ENCODE peak calls at places on chromosome 21, in six cellular contexts. P is activated naive CD8-positive, alpha-beta T cell treated with anti-CD3 and anti-CD28 coated beads, Interleukin-2, amount 50 U/mL, for 24 hours; V is cardiac fibroblast; U is NCI-H1930; L is left lung; N is activated CD4-positive, CD25-positive, alpha-beta regulatory T cell. M is an unnamed sample.
A peak's percentile ranks its signal among the peaks of the same experiment; 100 is the strongest.

GRCh38 chr21:15065381-15066230 is 806 bp upstream of the NRIP1 start:
- DNase-seq in P (peak; percentile 73), V (peak; percentile 89), U (peak; percentile 29), L (peak; percentile 86), N (peak; percentile 55), M (peak; percentile 88)

GRCh38 chr21:28253378-28253777 is 739.3 kb downstream of the LTN1 start:
- DNase-seq in P (no peak), V (peak; percentile 60), U (no peak), L (no peak), N (no peak), M (no peak)

GRCh38 chr21:36966846-36967657 is 583 bp upstream of the HLCS start:
- DNase-seq in P (no peak), V (peak; percentile 25), U (no peak), L (no peak), N (no peak), M (no peak)

GRCh38 chr21:25636727-25637126 is 2.3 kb upstream of the JAM2 start:
- DNase-seq in P (no peak), V (no peak), U (no peak), L (no peak), N (no peak), M (no peak)

GRCh38 chr21:25871566-25871965 is 136.8 kb downstream of the GABPA start:
- DNase-seq in P (no peak), V (no peak), U (peak; percentile 14), L (no peak), N (no peak), M (no peak)

GRCh38 chr21:41641510-41641815 is 125.4 kb downstream of the RIPK4 start:
- DNase-seq in P (no peak), V (no peak), U (no peak), L (no peak), N (no peak), M (no peak)

GRCh38 chr21:42474043-42474831 is 21.8 kb downstream of the RSPH1 start:
- DNase-seq in P (no peak), V (peak; percentile 21), U (no peak), L (no peak), N (no peak), M (no peak)

GRCh38 chr21:28220670-28221069 is 772.0 kb downstream of the LTN1 start:
- DNase-seq in P (no peak), V (peak; percentile 91), U (no peak), L (no peak), N (no peak), M (no peak)

GRCh38 chr21:22019766-22020165 is 1021.6 kb downstream of the NCAM2 start:
- DNase-seq in P (no peak), V (peak; percentile 43), U (no peak), L (no peak), N (no peak), M (no peak)

GRCh38 chr21:20270365-20271055 is 727.7 kb upstream of the NCAM2 start:
- DNase-seq in P (no peak), V (no peak), U (no peak), L (no peak), N (no peak), M (no peak)

GRCh38 chr21:37226356-37226920 is 40.7 kb downstream of the VPS26C start:
- DNase-seq in P (no peak), V (no peak), U (no peak), L (no peak), N (no peak), M (no peak)

GRCh38 chr21:18228060-18228739 is 16.4 kb upstream of the CHODL start:
- DNase-seq in P (no peak), V (no peak), U (no peak), L (no peak), N (no peak), M (no peak)

GRCh38 chr21:31279214-31279613 is 64.8 kb downstream of the TIAM1 start:
- DNase-seq in P (no peak), V (no peak), U (no peak), L (no peak), N (no peak), M (no peak)

GRCh38 chr21:16536661-16537359 is 807.0 kb downstream of the USP25 start:
- DNase-seq in P (no peak), V (peak; percentile 58), U (no peak), L (no peak), N (no peak), M (no peak)

GRCh38 chr21:42236014-42236413 is 17.1 kb downstream of the ABCG1 start:
- DNase-seq in P (no peak), V (no peak), U (no peak), L (no peak), N (no peak), M (no peak)

GRCh38 chr21:32795376-32795775 is 23.8 kb upstream of the PAXBP1 start:
- DNase-seq in P (no peak), V (no peak), U (no peak), L (no peak), N (no peak), M (no peak)

GRCh38 chr21:25878334-25878733 is 143.6 kb downstream of the GABPA start:
- DNase-seq in P (no peak), V (peak; percentile 7), U (no peak), L (no peak), N (no peak), M (no peak)

GRCh38 chr21:41766883-41767605 is at the start of gene RIPK4:
- DNase-seq in P (peak; percentile 70), V (peak; percentile 47), U (peak; percentile 79), L (peak; percentile 87), N (no peak), M (peak; percentile 73)

GRCh38 chr21:31098576-31099005 is 60.3 kb upstream of the KRTAP19-8 start:
- DNase-seq in P (peak; percentile 80), V (peak; percentile 63), U (peak; percentile 24), L (peak; percentile 80), N (peak; percentile 57), M (peak; percentile 78)

GRCh38 chr21:16116798-16117197 is 387.0 kb downstream of the USP25 start:
- DNase-seq in P (no peak), V (peak; percentile 48), U (no peak), L (no peak), N (no peak), M (no peak)

GRCh38 chr21:37675202-37675801 is 241.0 kb downstream of the KCNJ6 start:
- DNase-seq in P (peak; percentile 69), V (peak; percentile 58), U (peak; percentile 70), L (peak; percentile 90), N (peak; percentile 5), M (peak; percentile 69)

GRCh38 chr21:38376235-38376634 is 119.4 kb downstream of the KCNJ15 start:
- DNase-seq in P (no peak), V (no peak), U (no peak), L (peak; percentile 43), N (no peak), M (no peak)

GRCh38 chr21:46220275-46220810 is 8.2 kb downstream of the LSS start:
- DNase-seq in P (no peak), V (no peak), U (no peak), L (no peak), N (no peak), M (no peak)